ENCODE peak calls at places on chromosomes 2 and 18, in eight cellular contexts. One of them, this sample, is unnamed.

GRCh38 chr2:60486067-60486466 is 67.4 kb downstream of the BCL11A start:
- DNase-seq in CD8-positive, alpha-beta memory T cell: no peak
- DNase-seq in IMR-90: no peak
- DNase-seq in activated CD4-positive, CD25-positive, alpha-beta regulatory T cell: no peak
- DNase-seq in substantia nigra: no peak
- DNase-seq in NCI-H1436: no peak
- DNase-seq in neural crest cell: no peak
- DNase-seq in activated naive CD4-positive, alpha-beta T cell: no peak
- DNase-seq in this sample: no peak

GRCh38 chr2:109193807-109194702 is 65.0 kb downstream of the SH3RF3 start:
- DNase-seq in CD8-positive, alpha-beta memory T cell: no peak
- DNase-seq in IMR-90: no peak
- DNase-seq in activated CD4-positive, CD25-positive, alpha-beta regulatory T cell: no peak
- DNase-seq in substantia nigra: no peak
- DNase-seq in NCI-H1436: no peak
- DNase-seq in neural crest cell: no peak
- DNase-seq in activated naive CD4-positive, alpha-beta T cell: no peak
- DNase-seq in this sample: no peak

GRCh38 chr2:196900843-196901242 is 25.7 kb downstream of the PGAP1 start:
- DNase-seq in CD8-positive, alpha-beta memory T cell: no peak
- DNase-seq in IMR-90: no peak
- DNase-seq in activated CD4-positive, CD25-positive, alpha-beta regulatory T cell: no peak
- DNase-seq in substantia nigra: no peak
- DNase-seq in NCI-H1436: no peak
- DNase-seq in neural crest cell: no peak
- DNase-seq in activated naive CD4-positive, alpha-beta T cell: no peak
- DNase-seq in this sample: no peak

GRCh38 chr2:66813976-66814375 is 379.1 kb downstream of the MEIS1 start:
- DNase-seq in CD8-positive, alpha-beta memory T cell: no peak
- DNase-seq in IMR-90: peak
- DNase-seq in activated CD4-positive, CD25-positive, alpha-beta regulatory T cell: no peak
- DNase-seq in substantia nigra: no peak
- DNase-seq in NCI-H1436: no peak
- DNase-seq in neural crest cell: no peak
- DNase-seq in activated naive CD4-positive, alpha-beta T cell: no peak
- DNase-seq in this sample: no peak

GRCh38 chr2:217932661-217933325 is 70.0 kb downstream of the TNS1 start:
- DNase-seq in CD8-positive, alpha-beta memory T cell: no peak
- DNase-seq in IMR-90: no peak
- DNase-seq in activated CD4-positive, CD25-positive, alpha-beta regulatory T cell: no peak
- DNase-seq in substantia nigra: no peak
- DNase-seq in NCI-H1436: peak
- DNase-seq in neural crest cell: no peak
- DNase-seq in activated naive CD4-positive, alpha-beta T cell: no peak
- DNase-seq in this sample: no peak

GRCh38 chr2:219142329-219142728 is 18.3 kb downstream of the NHEJ1 start:
- DNase-seq in CD8-positive, alpha-beta memory T cell: no peak
- DNase-seq in IMR-90: peak
- DNase-seq in activated CD4-positive, CD25-positive, alpha-beta regulatory T cell: no peak
- DNase-seq in substantia nigra: no peak
- DNase-seq in NCI-H1436: no peak
- DNase-seq in neural crest cell: no peak
- DNase-seq in activated naive CD4-positive, alpha-beta T cell: no peak
- DNase-seq in this sample: no peak

GRCh38 chr2:60553496-60553991 is at the start of gene BCL11A:
- DNase-seq in CD8-positive, alpha-beta memory T cell: no peak
- DNase-seq in IMR-90: peak
- DNase-seq in activated CD4-positive, CD25-positive, alpha-beta regulatory T cell: no peak
- DNase-seq in substantia nigra: no peak
- DNase-seq in NCI-H1436: peak
- DNase-seq in neural crest cell: peak
- DNase-seq in activated naive CD4-positive, alpha-beta T cell: no peak
- DNase-seq in this sample: peak

GRCh38 chr2:80105020-80105419 is 199.5 kb downstream of the LRRTM1 start:
- DNase-seq in CD8-positive, alpha-beta memory T cell: no peak
- DNase-seq in IMR-90: peak
- DNase-seq in activated CD4-positive, CD25-positive, alpha-beta regulatory T cell: no peak
- DNase-seq in substantia nigra: no peak
- DNase-seq in NCI-H1436: no peak
- DNase-seq in neural crest cell: no peak
- DNase-seq in activated naive CD4-positive, alpha-beta T cell: no peak
- DNase-seq in this sample: no peak

GRCh38 chr2:111184725-111185495 is 64.2 kb downstream of the BCL2L11 start:
- DNase-seq in CD8-positive, alpha-beta memory T cell: no peak
- DNase-seq in IMR-90: no peak
- DNase-seq in activated CD4-positive, CD25-positive, alpha-beta regulatory T cell: no peak
- DNase-seq in substantia nigra: no peak
- DNase-seq in NCI-H1436: no peak
- DNase-seq in neural crest cell: no peak
- DNase-seq in activated naive CD4-positive, alpha-beta T cell: no peak
- DNase-seq in this sample: no peak

GRCh38 chr2:16508061-16508851 is 157.4 kb downstream of the CYRIA start:
- DNase-seq in CD8-positive, alpha-beta memory T cell: no peak
- DNase-seq in IMR-90: no peak
- DNase-seq in activated CD4-positive, CD25-positive, alpha-beta regulatory T cell: no peak
- DNase-seq in substantia nigra: peak
- DNase-seq in NCI-H1436: peak
- DNase-seq in neural crest cell: peak
- DNase-seq in activated naive CD4-positive, alpha-beta T cell: no peak
- DNase-seq in this sample: peak

GRCh38 chr18:11953113-11953512 is 28.2 kb upstream of the IMPA2 start:
- DNase-seq in CD8-positive, alpha-beta memory T cell: no peak
- DNase-seq in IMR-90: peak
- DNase-seq in activated CD4-positive, CD25-positive, alpha-beta regulatory T cell: no peak
- DNase-seq in substantia nigra: no peak
- DNase-seq in NCI-H1436: no peak
- DNase-seq in neural crest cell: no peak
- DNase-seq in activated naive CD4-positive, alpha-beta T cell: no peak
- DNase-seq in this sample: no peak

GRCh38 chr2:166249318-166249717 is 121.5 kb upstream of the SCN1A start:
- DNase-seq in CD8-positive, alpha-beta memory T cell: no peak
- DNase-seq in IMR-90: no peak
- DNase-seq in activated CD4-positive, CD25-positive, alpha-beta regulatory T cell: no peak
- DNase-seq in substantia nigra: no peak
- DNase-seq in NCI-H1436: no peak
- DNase-seq in neural crest cell: no peak
- DNase-seq in activated naive CD4-positive, alpha-beta T cell: no peak
- DNase-seq in this sample: no peak

GRCh38 chr2:201343559-201343958 is 13.6 kb downstream of the FLACC1 start:
- DNase-seq in CD8-positive, alpha-beta memory T cell: no peak
- DNase-seq in IMR-90: no peak
- DNase-seq in activated CD4-positive, CD25-positive, alpha-beta regulatory T cell: no peak
- DNase-seq in substantia nigra: no peak
- DNase-seq in NCI-H1436: no peak
- DNase-seq in neural crest cell: no peak
- DNase-seq in activated naive CD4-positive, alpha-beta T cell: no peak
- DNase-seq in this sample: no peak

GRCh38 chr2:100934504-100935371 is 67.4 kb upstream of the RPL31 start:
- DNase-seq in CD8-positive, alpha-beta memory T cell: no peak
- DNase-seq in IMR-90: no peak
- DNase-seq in activated CD4-positive, CD25-positive, alpha-beta regulatory T cell: no peak
- DNase-seq in substantia nigra: no peak
- DNase-seq in NCI-H1436: no peak
- DNase-seq in neural crest cell: no peak
- DNase-seq in activated naive CD4-positive, alpha-beta T cell: no peak
- DNase-seq in this sample: no peak

GRCh38 chr2:129796216-129796615 is 183.2 kb upstream of the RAB6C start:
- DNase-seq in CD8-positive, alpha-beta memory T cell: no peak
- DNase-seq in IMR-90: no peak
- DNase-seq in activated CD4-positive, CD25-positive, alpha-beta regulatory T cell: no peak
- DNase-seq in substantia nigra: no peak
- DNase-seq in NCI-H1436: no peak
- DNase-seq in neural crest cell: no peak
- DNase-seq in activated naive CD4-positive, alpha-beta T cell: no peak
- DNase-seq in this sample: no peak

GRCh38 chr2:96470636-96471035 is 34.5 kb downstream of the NEURL3 start:
- DNase-seq in CD8-positive, alpha-beta memory T cell: peak
- DNase-seq in IMR-90: peak
- DNase-seq in activated CD4-positive, CD25-positive, alpha-beta regulatory T cell: peak
- DNase-seq in substantia nigra: no peak
- DNase-seq in NCI-H1436: no peak
- DNase-seq in neural crest cell: peak
- DNase-seq in activated naive CD4-positive, alpha-beta T cell: peak
- DNase-seq in this sample: no peak

GRCh38 chr2:167637726-167638125 is 609.7 kb downstream of the STK39 start:
- DNase-seq in CD8-positive, alpha-beta memory T cell: no peak
- DNase-seq in IMR-90: no peak
- DNase-seq in activated CD4-positive, CD25-positive, alpha-beta regulatory T cell: no peak
- DNase-seq in substantia nigra: no peak
- DNase-seq in NCI-H1436: no peak
- DNase-seq in neural crest cell: no peak
- DNase-seq in activated naive CD4-positive, alpha-beta T cell: no peak
- DNase-seq in this sample: no peak

GRCh38 chr2:232883116-232883721 is 13.2 kb downstream of the SNORC start:
- DNase-seq in CD8-positive, alpha-beta memory T cell: no peak
- DNase-seq in IMR-90: no peak
- DNase-seq in activated CD4-positive, CD25-positive, alpha-beta regulatory T cell: no peak
- DNase-seq in substantia nigra: no peak
- DNase-seq in NCI-H1436: no peak
- DNase-seq in neural crest cell: no peak
- DNase-seq in activated naive CD4-positive, alpha-beta T cell: no peak
- DNase-seq in this sample: no peak

GRCh38 chr2:46230115-46230571 is 67.1 kb upstream of the EPAS1 start:
- DNase-seq in CD8-positive, alpha-beta memory T cell: peak
- DNase-seq in IMR-90: no peak
- DNase-seq in activated CD4-positive, CD25-positive, alpha-beta regulatory T cell: no peak
- DNase-seq in substantia nigra: no peak
- DNase-seq in NCI-H1436: no peak
- DNase-seq in neural crest cell: no peak
- DNase-seq in activated naive CD4-positive, alpha-beta T cell: no peak
- DNase-seq in this sample: no peak

GRCh38 chr2:239375278-239376061 is 25.4 kb downstream of the HDAC4 start:
- DNase-seq in CD8-positive, alpha-beta memory T cell: no peak
- DNase-seq in IMR-90: no peak
- DNase-seq in activated CD4-positive, CD25-positive, alpha-beta regulatory T cell: no peak
- DNase-seq in substantia nigra: no peak
- DNase-seq in NCI-H1436: no peak
- DNase-seq in neural crest cell: no peak
- DNase-seq in activated naive CD4-positive, alpha-beta T cell: no peak
- DNase-seq in this sample: no peak

GRCh38 chr18:56568986-56569385 is 69.4 kb downstream of the TXNL1 start:
- DNase-seq in CD8-positive, alpha-beta memory T cell: no peak
- DNase-seq in IMR-90: no peak
- DNase-seq in activated CD4-positive, CD25-positive, alpha-beta regulatory T cell: no peak
- DNase-seq in substantia nigra: no peak
- DNase-seq in NCI-H1436: no peak
- DNase-seq in neural crest cell: no peak
- DNase-seq in activated naive CD4-positive, alpha-beta T cell: no peak
- DNase-seq in this sample: no peak

GRCh38 chr2:172285010-172285621 is 142.3 kb upstream of the ITGA6 start:
- DNase-seq in CD8-positive, alpha-beta memory T cell: no peak
- DNase-seq in IMR-90: peak
- DNase-seq in activated CD4-positive, CD25-positive, alpha-beta regulatory T cell: no peak
- DNase-seq in substantia nigra: no peak
- DNase-seq in NCI-H1436: no peak
- DNase-seq in neural crest cell: peak
- DNase-seq in activated naive CD4-positive, alpha-beta T cell: no peak
- DNase-seq in this sample: no peak

GRCh38 chr18:48804856-48805610 is 145.7 kb downstream of the SMAD7 start:
- DNase-seq in CD8-positive, alpha-beta memory T cell: no peak
- DNase-seq in IMR-90: no peak
- DNase-seq in activated CD4-positive, CD25-positive, alpha-beta regulatory T cell: no peak
- DNase-seq in substantia nigra: no peak
- DNase-seq in NCI-H1436: no peak
- DNase-seq in neural crest cell: no peak
- DNase-seq in activated naive CD4-positive, alpha-beta T cell: no peak
- DNase-seq in this sample: no peak

GRCh38 chr2:1653137-1653789 is 91.1 kb downstream of the PXDN start:
- DNase-seq in CD8-positive, alpha-beta memory T cell: no peak
- DNase-seq in IMR-90: peak
- DNase-seq in activated CD4-positive, CD25-positive, alpha-beta regulatory T cell: no peak
- DNase-seq in substantia nigra: no peak
- DNase-seq in NCI-H1436: no peak
- DNase-seq in neural crest cell: no peak
- DNase-seq in activated naive CD4-positive, alpha-beta T cell: no peak
- DNase-seq in this sample: no peak

GRCh38 chr2:108324531-108325256 is 36.0 kb downstream of the SULT1C2 start:
- DNase-seq in CD8-positive, alpha-beta memory T cell: no peak
- DNase-seq in IMR-90: peak
- DNase-seq in activated CD4-positive, CD25-positive, alpha-beta regulatory T cell: no peak
- DNase-seq in substantia nigra: no peak
- DNase-seq in NCI-H1436: no peak
- DNase-seq in neural crest cell: no peak
- DNase-seq in activated naive CD4-positive, alpha-beta T cell: no peak
- DNase-seq in this sample: no peak

GRCh38 chr2:205435970-205436369 is 246.3 kb upstream of the NRP2 start:
- DNase-seq in CD8-positive, alpha-beta memory T cell: no peak
- DNase-seq in IMR-90: peak
- DNase-seq in activated CD4-positive, CD25-positive, alpha-beta regulatory T cell: no peak
- DNase-seq in substantia nigra: no peak
- DNase-seq in NCI-H1436: no peak
- DNase-seq in neural crest cell: no peak
- DNase-seq in activated naive CD4-positive, alpha-beta T cell: no peak
- DNase-seq in this sample: no peak

GRCh38 chr2:240429341-240429871 is 6.1 kb upstream of the GPC1 start:
- DNase-seq in CD8-positive, alpha-beta memory T cell: no peak
- DNase-seq in IMR-90: no peak
- DNase-seq in activated CD4-positive, CD25-positive, alpha-beta regulatory T cell: no peak
- DNase-seq in substantia nigra: no peak
- DNase-seq in NCI-H1436: no peak
- DNase-seq in neural crest cell: no peak
- DNase-seq in activated naive CD4-positive, alpha-beta T cell: no peak
- DNase-seq in this sample: no peak

GRCh38 chr2:71736091-71736878 is 282.9 kb downstream of the DYSF start:
- DNase-seq in CD8-positive, alpha-beta memory T cell: no peak
- DNase-seq in IMR-90: no peak
- DNase-seq in activated CD4-positive, CD25-positive, alpha-beta regulatory T cell: no peak
- DNase-seq in substantia nigra: no peak
- DNase-seq in NCI-H1436: no peak
- DNase-seq in neural crest cell: no peak
- DNase-seq in activated naive CD4-positive, alpha-beta T cell: no peak
- DNase-seq in this sample: no peak

GRCh38 chr18:14919666-14920065 is 171.7 kb downstream of the ANKRD30B start:
- DNase-seq in CD8-positive, alpha-beta memory T cell: no peak
- DNase-seq in IMR-90: no peak
- DNase-seq in activated CD4-positive, CD25-positive, alpha-beta regulatory T cell: no peak
- DNase-seq in substantia nigra: no peak
- DNase-seq in NCI-H1436: no peak
- DNase-seq in neural crest cell: no peak
- DNase-seq in activated naive CD4-positive, alpha-beta T cell: no peak
- DNase-seq in this sample: no peak

GRCh38 chr2:174844295-174844708 is 80.0 kb upstream of the CHRNA1 start:
- DNase-seq in CD8-positive, alpha-beta memory T cell: no peak
- DNase-seq in IMR-90: no peak
- DNase-seq in activated CD4-positive, CD25-positive, alpha-beta regulatory T cell: no peak
- DNase-seq in substantia nigra: no peak
- DNase-seq in NCI-H1436: no peak
- DNase-seq in neural crest cell: no peak
- DNase-seq in activated naive CD4-positive, alpha-beta T cell: no peak
- DNase-seq in this sample: no peak

GRCh38 chr2:6196461-6196860 is 504.3 kb downstream of the SOX11 start:
- DNase-seq in CD8-positive, alpha-beta memory T cell: no peak
- DNase-seq in IMR-90: no peak
- DNase-seq in activated CD4-positive, CD25-positive, alpha-beta regulatory T cell: no peak
- DNase-seq in substantia nigra: no peak
- DNase-seq in NCI-H1436: no peak
- DNase-seq in neural crest cell: no peak
- DNase-seq in activated naive CD4-positive, alpha-beta T cell: no peak
- DNase-seq in this sample: peak

GRCh38 chr2:73176881-73177644 is 25.3 kb upstream of the NOTO start:
- DNase-seq in CD8-positive, alpha-beta memory T cell: peak
- DNase-seq in IMR-90: peak
- DNase-seq in activated CD4-positive, CD25-positive, alpha-beta regulatory T cell: peak
- DNase-seq in substantia nigra: peak
- DNase-seq in NCI-H1436: peak
- DNase-seq in neural crest cell: peak
- DNase-seq in activated naive CD4-positive, alpha-beta T cell: peak
- DNase-seq in this sample: peak

GRCh38 chr2:164785447-164785846 is 56.2 kb downstream of the COBLL1 start:
- DNase-seq in CD8-positive, alpha-beta memory T cell: no peak
- DNase-seq in IMR-90: no peak
- DNase-seq in activated CD4-positive, CD25-positive, alpha-beta regulatory T cell: no peak
- DNase-seq in substantia nigra: no peak
- DNase-seq in NCI-H1436: no peak
- DNase-seq in neural crest cell: no peak
- DNase-seq in activated naive CD4-positive, alpha-beta T cell: no peak
- DNase-seq in this sample: no peak

GRCh38 chr2:240997141-240997855 is 1.1 kb upstream of the SNED1 start:
- DNase-seq in CD8-positive, alpha-beta memory T cell: no peak
- DNase-seq in IMR-90: no peak
- DNase-seq in activated CD4-positive, CD25-positive, alpha-beta regulatory T cell: no peak
- DNase-seq in substantia nigra: no peak
- DNase-seq in NCI-H1436: no peak
- DNase-seq in neural crest cell: no peak
- DNase-seq in activated naive CD4-positive, alpha-beta T cell: no peak
- DNase-seq in this sample: no peak